ENCODE peak calls at places on chromosomes 2 and 18, in seven cellular contexts. W is tibial nerve, J is stomach, X is spleen, K is tibial artery, S is brain microvascular endothelial cell, E is GM23338. G is an unnamed sample. For H3K36me3, the result is how much of the 10 kb centered on the place peaks cover.

GRCh38 chr2:46984642-46985476 is 69.3 kb upstream of the MCFD2 start:
- DNase-seq in X (peak), J (no peak), K (peak), S (peak), W (peak), E (no peak), G (no peak)

GRCh38 chr18:23784811-23785245 is 95.6 kb downstream of the LAMA3 start:
- DNase-seq in X (no peak), E (no peak), W (no peak), K (no peak), S (peak), J (no peak), G (no peak)

GRCh38 chr2:50401772-50402653 is 629.9 kb downstream of the NRXN1 start:
- DNase-seq in K (no peak), X (no peak), W (peak), E (peak), S (peak), J (peak), G (peak)

GRCh38 chr2:220240640-220241039 is 613.2 kb downstream of the SLC4A3 start:
- DNase-seq in X (no peak), S (no peak), E (no peak), J (no peak), W (no peak), K (no peak), G (no peak)

GRCh38 chr2:225040862-225041209 is 1.4 kb downstream of the DOCK10 start:
- DNase-seq in E (no peak), W (no peak), K (no peak), S (no peak), X (peak), J (no peak), G (no peak)

GRCh38 chr2:230974096-230974913 is 21.6 kb upstream of the SPATA3 start:
- DNase-seq in K (no peak), X (no peak), J (no peak), W (no peak), E (no peak), S (peak), G (no peak)

GRCh38 chr2:105328281-105329196 is 996 bp downstream of the TGFBRAP1 start:
- DNase-seq in J (peak), K (peak), W (no peak), X (peak), S (no peak), E (peak), G (no peak)

GRCh38 chr2:187431911-187432310 is 16.1 kb downstream of the CALCRL start:
- DNase-seq in J (no peak), S (no peak), W (no peak), X (no peak), E (no peak), K (no peak), G (no peak)

GRCh38 chr2:1360132-1360531 is 53.1 kb upstream of the TPO start:
- DNase-seq in J (no peak), S (no peak), W (no peak), K (no peak), E (no peak), X (no peak), G (no peak)

GRCh38 chr2:231662028-231662810 is 46.1 kb upstream of the PTMA start:
- DNase-seq in E (peak), K (peak), X (peak), S (peak), W (peak), J (peak), G (no peak)

GRCh38 chr2:121427187-121427689 is 103.4 kb upstream of the RNU4ATAC start:
- DNase-seq in K (no peak), W (no peak), J (no peak), E (no peak), S (no peak), X (no peak), G (no peak)

GRCh38 chr2:182949572-182950189 is 83.2 kb upstream of the FRZB start:
- DNase-seq in J (no peak), S (peak), K (no peak), E (no peak), W (no peak), X (no peak), G (no peak)

GRCh38 chr2:238761802-238762373 is 86.0 kb upstream of the TWIST2 start:
- DNase-seq in S (peak), E (peak), W (no peak), J (no peak), X (no peak), K (no peak), G (no peak)

GRCh38 chr2:10331702-10332401 is 29.1 kb downstream of the HPCAL1 start:
- DNase-seq in J (no peak), S (no peak), E (no peak), W (no peak), K (no peak), X (peak), G (no peak)

GRCh38 chr2:443754-444153 is 155.9 kb upstream of the ALKAL2 start:
- DNase-seq in J (no peak), X (no peak), W (no peak), S (no peak), K (no peak), E (no peak), G (no peak)

GRCh38 chr2:174336403-174337336 is 1.9 kb downstream of the SP9 start:
- DNase-seq in K (no peak), J (no peak), E (peak), S (no peak), W (no peak), X (peak), G (peak)

GRCh38 chr18:51235011-51235789 is 37.7 kb upstream of the MEX3C start:
- DNase-seq in E (no peak), K (no peak), J (no peak), X (no peak), S (peak), W (no peak), G (no peak)

GRCh38 chr2:191985740-191986139 is 138.9 kb upstream of the CAVIN2 start:
- DNase-seq in E (no peak), K (no peak), J (no peak), S (no peak), W (no peak), X (no peak), G (no peak)

GRCh38 chr2:72980535-72981217 is 63.4 kb downstream of the EMX1 start:
- DNase-seq in S (peak), K (no peak), X (peak), E (no peak), W (no peak), J (no peak), G (no peak)

GRCh38 chr2:71898375-71898774 is 249.3 kb downstream of the CYP26B1 start:
- DNase-seq in X (peak), K (no peak), J (no peak), E (no peak), W (no peak), S (no peak), G (no peak)

GRCh38 chr2:188788621-188789020 is 185.6 kb upstream of the COL3A1 start:
- DNase-seq in K (peak), X (no peak), W (peak), S (peak), E (no peak), J (peak), G (no peak)

GRCh38 chr2:151792589-151792988 is 35.6 kb downstream of the ARL5A start:
- DNase-seq in W (no peak), S (no peak), X (no peak), E (peak), K (no peak), J (no peak), G (no peak)

GRCh38 chr18:54191352-54191751 is 33.1 kb downstream of the MBD2 start:
- DNase-seq in E (peak), X (no peak), J (no peak), S (no peak), K (no peak), W (no peak), G (no peak)

GRCh38 chr2:37553411-37554156 is 117.9 kb downstream of the CDC42EP3 start:
- DNase-seq in W (no peak), J (no peak), X (no peak), S (no peak), K (no peak), E (no peak), G (no peak)

GRCh38 chr2:85802337-85803103 is 48.7 kb downstream of the ATOH8 start:
- DNase-seq in W (no peak), K (no peak), J (no peak), E (no peak), X (no peak), S (no peak), G (no peak)

GRCh38 chr2:62785216-62785615 is 79.7 kb downstream of the EHBP1 start:
- DNase-seq in S (peak), K (no peak), J (no peak), X (no peak), W (no peak), E (no peak), G (no peak)

GRCh38 chr2:79619976-79620375 is 107.1 kb downstream of the CTNNA2 start:
- DNase-seq in K (no peak), W (no peak), X (no peak), J (no peak), S (no peak), E (no peak), G (no peak)

GRCh38 chr18:37305084-37305483 is 260.5 kb downstream of the CELF4 start:
- DNase-seq in J (no peak), E (no peak), K (no peak), S (no peak), W (no peak), X (no peak), G (no peak)

GRCh38 chr2:150778828-150779227 is 291.4 kb upstream of the RND3 start:
- DNase-seq in J (no peak), E (no peak), W (no peak), K (no peak), X (no peak), S (peak), G (no peak)

GRCh38 chr2:73896362-73897239 is 3.8 kb downstream of the ACTG2 start:
- DNase-seq in S (peak), J (no peak), E (peak), W (no peak), X (no peak), K (no peak), G (no peak)

GRCh38 chr18:13310286-13310685 is 91.7 kb downstream of the LDLRAD4 start:
- DNase-seq in X (no peak), E (no peak), W (no peak), J (no peak), S (no peak), K (no peak), G (no peak)

GRCh38 chr2:215031330-215031729 is 107.1 kb downstream of the ABCA12 start:
- DNase-seq in W (no peak), E (no peak), X (no peak), K (no peak), S (no peak), J (no peak), G (no peak)

GRCh38 chr18:59646228-59646945 is 50.8 kb downstream of the CCBE1 start:
- DNase-seq in J (no peak), S (no peak), E (peak), W (no peak), K (no peak), X (no peak), G (no peak)

GRCh38 chr2:6627316-6627715 is 238.4 kb downstream of the CMPK2 start:
- DNase-seq in E (no peak), S (no peak), K (no peak), J (no peak), X (no peak), W (no peak), G (no peak)

GRCh38 chr2:118902279-118903028 is 39.5 kb upstream of the MARCO start:
- DNase-seq in E (no peak), W (no peak), J (no peak), S (no peak), X (no peak), K (no peak), G (no peak)

GRCh38 chr2:224401641-224402342 is at the start of gene FAM124B:
- DNase-seq in S (peak), E (peak), W (peak), J (peak), X (peak), K (peak), G (no peak)

GRCh38 chr2:84022810-84023431 is 436.2 kb downstream of the SUCLG1 start:
- DNase-seq in X (no peak), J (no peak), W (no peak), S (peak), K (no peak), E (peak), G (peak)

GRCh38 chr18:32092422-32093105 is 890 bp downstream of the RNF138 start:
- DNase-seq in J (peak), K (peak), X (peak), E (peak), W (peak), S (peak), G (peak)

GRCh38 chr2:10584843-10585475 is 104.8 kb downstream of the NOL10 start:
- DNase-seq in X (no peak), W (no peak), J (no peak), K (no peak), E (no peak), S (peak), G (no peak)

GRCh38 chr2:157307021-157307420 is 18.6 kb downstream of the ERMN start:
- DNase-seq in E (peak), W (no peak), J (no peak), S (no peak), K (no peak), X (no peak), G (no peak)
- TF ChIP-seq CTCF in E (no peak), W (no peak), J (no peak), S (peak), K (no peak), X (no peak), G (no peak)

GRCh38 chr2:69372767-69373166 is 14.3 kb downstream of the GFPT1 start:
- DNase-seq in J (no peak), S (no peak), X (no peak), W (no peak), K (no peak), E (no peak), G (no peak)
- H3K36me3 ChIP-seq in J (half or more), S (under half), X (half or more), W (under half), K (half or more), E (under half), G (half or more)

GRCh38 chr2:11589316-11589940 is 55.6 kb downstream of the GREB1 start:
- DNase-seq in K (no peak), W (no peak), E (peak), J (no peak), S (no peak), X (peak), G (peak)
- TF ChIP-seq CTCF in K (no peak), W (no peak), E (peak), J (no peak), S (peak), X (no peak), G (peak)

GRCh38 chr2:240639566-240639965 is 14.3 kb downstream of the GPR35 start:
- DNase-seq in J (peak), S (no peak), X (no peak), W (no peak), E (no peak), K (no peak), G (no peak)
- H3K36me3 ChIP-seq in J (under half), S (under half), X (under half), W (under half), E (under half), K (under half), G (under half)

DNA sequence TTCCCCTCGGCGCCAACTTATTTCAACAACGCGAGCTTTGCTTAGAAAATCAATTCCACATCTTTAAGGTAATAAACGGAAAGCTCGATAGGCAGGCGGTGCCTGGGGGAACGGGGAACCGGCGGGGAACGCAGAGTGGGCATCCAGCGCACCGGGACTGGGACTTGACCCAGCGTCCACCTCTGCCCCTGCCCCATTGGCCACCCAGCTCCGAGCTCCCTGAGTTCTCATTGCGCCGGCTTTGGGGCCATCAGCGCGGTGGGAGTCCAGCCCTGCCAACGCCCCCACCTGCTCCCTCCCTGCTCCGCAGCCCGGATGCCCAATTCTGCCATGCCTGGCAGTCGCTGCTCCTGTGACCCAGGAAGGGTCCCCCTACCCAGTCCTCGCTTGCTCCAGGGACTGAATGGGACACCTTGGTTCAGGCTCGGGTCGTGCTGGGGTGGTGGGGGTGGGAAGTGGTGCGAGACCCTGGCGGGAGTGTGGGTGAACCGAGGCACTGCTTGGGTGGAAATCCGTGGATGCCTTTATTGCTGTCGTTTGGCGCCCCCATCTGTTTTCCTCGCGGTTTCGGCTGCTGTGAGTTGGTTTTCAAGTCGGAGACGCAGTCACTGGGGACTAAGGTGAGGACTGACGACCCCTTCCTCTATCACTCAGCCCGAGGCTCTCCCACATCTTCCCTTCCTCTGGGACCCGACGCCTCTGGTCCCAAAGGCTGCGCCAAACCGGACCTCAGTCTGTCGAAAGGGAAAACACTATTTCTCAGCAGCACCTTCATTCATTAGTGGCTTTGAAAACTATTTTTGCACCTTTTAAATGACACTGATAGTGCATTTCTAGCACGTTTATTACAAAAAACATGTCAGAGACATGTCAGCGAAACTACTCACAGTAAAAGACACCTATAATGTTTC is 2.4 kb upstream of the EVX2 start:
- DNase-seq in X (no peak), J (peak), W (no peak), S (no peak), E (peak), K (peak), G (peak)
- TF ChIP-seq CTCF in X (no peak), J (no peak), W (peak), S (peak), E (peak), K (peak), G (peak)

GRCh38 chr2:143907801-143908200 is 612.1 kb downstream of the ZEB2 start:
- DNase-seq in J (no peak), W (no peak), K (no peak), E (no peak), X (no peak), S (peak), G (no peak)
- H3K36me3 ChIP-seq in J (under half), W (under half), K (under half), E (under half), X (under half), S (under half), G (under half)

DNA sequence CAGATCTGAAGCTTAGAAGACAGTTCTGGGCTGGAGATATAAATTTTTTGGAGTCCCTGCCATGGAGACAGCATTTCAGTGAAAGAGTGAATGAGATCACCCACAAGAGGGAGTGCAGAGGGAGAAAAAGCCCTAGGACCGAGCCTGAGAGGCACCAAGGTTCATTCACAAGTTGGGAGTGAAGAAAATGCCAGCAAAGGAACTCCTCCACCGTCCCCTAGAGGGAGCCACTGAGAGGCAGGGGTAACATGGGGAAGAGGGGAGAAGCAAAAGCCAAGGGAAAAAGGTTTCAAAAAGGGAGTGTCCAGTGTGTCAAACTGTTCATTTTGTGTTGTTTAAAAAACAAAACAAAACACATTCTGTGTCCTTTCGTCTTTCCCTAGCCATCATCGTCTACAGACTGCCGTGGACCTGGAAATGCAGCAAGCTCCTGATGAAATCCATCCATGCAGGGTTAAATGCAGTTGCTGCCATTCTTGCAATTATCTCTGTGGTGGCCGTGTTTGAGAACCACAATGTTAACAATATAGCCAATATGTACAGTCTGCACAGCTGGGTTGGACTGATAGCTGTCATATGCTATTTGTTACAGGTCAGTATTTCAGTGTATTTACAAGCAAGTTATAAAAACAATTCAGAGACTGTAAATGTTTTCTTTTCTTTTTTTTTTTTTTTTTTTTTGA is 19.1 kb downstream of the CYBRD1 start:
- DNase-seq in E (peak), W (no peak), J (no peak), X (no peak), K (no peak), S (no peak), G (no peak)
- TF ChIP-seq CTCF in E (peak), W (no peak), J (no peak), X (no peak), K (no peak), S (peak), G (peak)